ENCODE peak calls at places on chromosomes 5 and 9, in nine cellular contexts. One of them, this sample, is unnamed.

GRCh38 chr9:78393340-78393739 is 96.4 kb downstream of the PSAT1 start:
- DNase-seq in fibroblast of the aortic adventitia: no peak
- DNase-seq in fibroblast of pulmonary artery: no peak
- DNase-seq in HL-60: no peak
- DNase-seq in ovary: no peak
- DNase-seq in neural progenitor cell: no peak
- DNase-seq in choroid plexus epithelial cell: no peak
- DNase-seq in HCT116: no peak
- DNase-seq in MM.1S: no peak
- DNase-seq in this sample: no peak

GRCh38 chr5:171419663-171420428 is 399 bp downstream of the FGF18 start:
- DNase-seq in choroid plexus epithelial cell: peak; percentile 38
- DNase-seq in MM.1S: peak; percentile 11
- DNase-seq in ovary: no peak
- DNase-seq in HCT116: no peak
- DNase-seq in HL-60: no peak
- DNase-seq in neural progenitor cell: peak; percentile 87
- DNase-seq in fibroblast of pulmonary artery: peak; percentile 17
- DNase-seq in fibroblast of the aortic adventitia: no peak
- DNase-seq in this sample: no peak

GRCh38 chr5:168592014-168592368 is 12.8 kb upstream of the PANK3 start:
- DNase-seq in HL-60: no peak
- DNase-seq in ovary: no peak
- DNase-seq in fibroblast of the aortic adventitia: peak; percentile 75
- DNase-seq in neural progenitor cell: no peak
- DNase-seq in MM.1S: no peak
- DNase-seq in choroid plexus epithelial cell: peak; percentile 69
- DNase-seq in fibroblast of pulmonary artery: peak; percentile 72
- DNase-seq in HCT116: no peak
- DNase-seq in this sample: peak; percentile 96

GRCh38 chr9:546235-546634 is 295.3 kb upstream of the DMRT1 start:
- DNase-seq in MM.1S: no peak
- DNase-seq in fibroblast of the aortic adventitia: no peak
- DNase-seq in fibroblast of pulmonary artery: peak; percentile 33
- DNase-seq in HL-60: no peak
- DNase-seq in neural progenitor cell: no peak
- DNase-seq in HCT116: no peak
- DNase-seq in ovary: no peak
- DNase-seq in choroid plexus epithelial cell: no peak
- DNase-seq in this sample: no peak

GRCh38 chr9:94990897-94991561 is 264.5 kb downstream of the AOPEP start:
- DNase-seq in HL-60: no peak
- DNase-seq in choroid plexus epithelial cell: no peak
- DNase-seq in neural progenitor cell: no peak
- DNase-seq in HCT116: no peak
- DNase-seq in fibroblast of pulmonary artery: no peak
- DNase-seq in fibroblast of the aortic adventitia: no peak
- DNase-seq in ovary: no peak
- DNase-seq in MM.1S: no peak
- DNase-seq in this sample: no peak

GRCh38 chr5:125673359-125673950 is 749.8 kb upstream of the GRAMD2B start:
- DNase-seq in HL-60: no peak
- DNase-seq in HCT116: no peak
- DNase-seq in ovary: no peak
- DNase-seq in fibroblast of pulmonary artery: no peak
- DNase-seq in choroid plexus epithelial cell: no peak
- DNase-seq in MM.1S: no peak
- DNase-seq in fibroblast of the aortic adventitia: no peak
- DNase-seq in neural progenitor cell: no peak
- DNase-seq in this sample: no peak

GRCh38 chr5:127872494-127872893 is 169.3 kb downstream of the CCDC192 start:
- DNase-seq in fibroblast of the aortic adventitia: peak; percentile 69
- DNase-seq in neural progenitor cell: no peak
- DNase-seq in ovary: no peak
- DNase-seq in MM.1S: no peak
- DNase-seq in HCT116: no peak
- DNase-seq in fibroblast of pulmonary artery: peak; percentile 77
- DNase-seq in HL-60: no peak
- DNase-seq in choroid plexus epithelial cell: no peak
- DNase-seq in this sample: no peak

GRCh38 chr5:103582364-103582763 is 19.8 kb upstream of the NUDT12 start:
- DNase-seq in ovary: no peak
- DNase-seq in MM.1S: peak; percentile 54
- DNase-seq in HCT116: peak; percentile 53
- DNase-seq in neural progenitor cell: peak; percentile 72
- DNase-seq in fibroblast of the aortic adventitia: peak; percentile 67
- DNase-seq in fibroblast of pulmonary artery: peak; percentile 68
- DNase-seq in choroid plexus epithelial cell: peak; percentile 81
- DNase-seq in HL-60: peak; percentile 1
- DNase-seq in this sample: no peak

GRCh38 chr5:96537386-96537785 is 104.3 kb upstream of the PCSK1 start:
- DNase-seq in fibroblast of the aortic adventitia: peak; percentile 84
- DNase-seq in ovary: no peak
- DNase-seq in HL-60: no peak
- DNase-seq in HCT116: no peak
- DNase-seq in MM.1S: peak; percentile 44
- DNase-seq in fibroblast of pulmonary artery: peak; percentile 94
- DNase-seq in neural progenitor cell: no peak
- DNase-seq in choroid plexus epithelial cell: peak; percentile 90
- DNase-seq in this sample: no peak

GRCh38 chr9:84357235-84357634 is 16.7 kb upstream of the SLC28A3 start:
- DNase-seq in choroid plexus epithelial cell: peak; percentile 64
- DNase-seq in HCT116: no peak
- DNase-seq in neural progenitor cell: no peak
- DNase-seq in HL-60: no peak
- DNase-seq in ovary: no peak
- DNase-seq in fibroblast of pulmonary artery: peak; percentile 65
- DNase-seq in fibroblast of the aortic adventitia: no peak
- DNase-seq in MM.1S: no peak
- DNase-seq in this sample: no peak

GRCh38 chr5:3365501-3366215 is 230.0 kb upstream of the IRX1 start:
- DNase-seq in choroid plexus epithelial cell: no peak
- DNase-seq in neural progenitor cell: no peak
- DNase-seq in HCT116: no peak
- DNase-seq in HL-60: no peak
- DNase-seq in fibroblast of pulmonary artery: no peak
- DNase-seq in fibroblast of the aortic adventitia: no peak
- DNase-seq in ovary: no peak
- DNase-seq in MM.1S: no peak
- DNase-seq in this sample: no peak

GRCh38 chr9:97557606-97558095 is 56.2 kb downstream of the TMOD1 start:
- DNase-seq in choroid plexus epithelial cell: peak; percentile 24
- DNase-seq in HCT116: no peak
- DNase-seq in neural progenitor cell: no peak
- DNase-seq in ovary: peak; percentile 86
- DNase-seq in fibroblast of the aortic adventitia: peak; percentile 43
- DNase-seq in MM.1S: no peak
- DNase-seq in fibroblast of pulmonary artery: peak; percentile 58
- DNase-seq in HL-60: no peak
- DNase-seq in this sample: peak; percentile 39

GRCh38 chr5:34610576-34610975 is 45.6 kb upstream of the RAI14 start:
- DNase-seq in choroid plexus epithelial cell: no peak
- DNase-seq in fibroblast of pulmonary artery: no peak
- DNase-seq in neural progenitor cell: peak; percentile 28
- DNase-seq in MM.1S: no peak
- DNase-seq in HCT116: no peak
- DNase-seq in fibroblast of the aortic adventitia: no peak
- DNase-seq in HL-60: no peak
- DNase-seq in ovary: no peak
- DNase-seq in this sample: no peak

DNA sequence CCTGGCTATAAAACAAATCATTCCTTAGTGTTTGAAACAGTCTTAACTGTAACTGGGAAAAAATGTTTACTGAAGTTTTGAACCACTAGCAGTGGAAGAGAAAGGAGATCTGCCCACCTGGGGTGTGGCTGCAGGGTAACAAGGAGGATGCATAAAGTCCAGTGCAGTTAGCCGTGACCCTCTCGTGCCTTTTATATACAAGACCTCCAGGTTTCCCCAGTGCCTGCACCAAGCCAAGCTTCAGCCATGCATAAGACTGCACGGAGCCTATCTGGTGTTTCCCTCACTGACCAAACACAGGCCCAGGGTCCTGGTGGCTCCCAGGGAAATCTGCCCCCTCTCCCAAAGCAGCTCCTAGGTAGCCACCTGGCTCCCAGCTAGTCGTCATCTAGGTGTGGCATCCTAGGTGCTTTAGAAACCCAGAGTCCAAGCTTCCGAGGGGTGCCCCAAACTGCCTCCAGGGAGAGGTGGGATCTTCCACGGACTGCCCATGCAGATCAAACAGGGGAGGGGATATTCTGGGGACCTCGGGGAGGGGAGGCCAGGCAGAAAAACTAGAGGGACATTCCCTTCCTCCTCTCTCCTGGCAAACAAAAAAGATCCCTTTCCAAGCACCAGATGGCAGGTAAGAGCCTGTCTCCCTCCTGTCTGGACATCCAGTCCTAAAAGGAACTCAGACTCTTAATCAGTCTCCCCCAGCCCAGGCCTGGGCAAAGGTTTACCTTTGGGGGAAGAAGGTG is 2.7 kb downstream of the SHB start:
- DNase-seq in ovary: no peak
- DNase-seq in choroid plexus epithelial cell: no peak
- DNase-seq in fibroblast of the aortic adventitia: no peak
- DNase-seq in HL-60: no peak
- DNase-seq in MM.1S: no peak
- DNase-seq in fibroblast of pulmonary artery: no peak
- DNase-seq in neural progenitor cell: peak; percentile 48
- DNase-seq in HCT116: no peak
- DNase-seq in this sample: no peak
- TF ChIP-seq CTCF in ovary: no peak
- TF ChIP-seq CTCF in choroid plexus epithelial cell: peak; percentile 47
- TF ChIP-seq CTCF in fibroblast of the aortic adventitia: peak; percentile 23
- TF ChIP-seq CTCF in HL-60: no peak
- TF ChIP-seq CTCF in MM.1S: no peak
- TF ChIP-seq CTCF in fibroblast of pulmonary artery: peak; percentile 21
- TF ChIP-seq CTCF in neural progenitor cell: peak; percentile 29
- TF ChIP-seq CTCF in HCT116: no peak
- TF ChIP-seq CTCF in this sample: peak; percentile 46

GRCh38 chr9:2126331-2126789 is 111.2 kb downstream of the SMARCA2 start:
- DNase-seq in choroid plexus epithelial cell: no peak
- DNase-seq in ovary: peak; percentile 69
- DNase-seq in HL-60: no peak
- DNase-seq in HCT116: no peak
- DNase-seq in neural progenitor cell: no peak
- DNase-seq in fibroblast of the aortic adventitia: peak; percentile 95
- DNase-seq in fibroblast of pulmonary artery: peak; percentile 75
- DNase-seq in MM.1S: no peak
- DNase-seq in this sample: no peak

GRCh38 chr9:2127486-2127885 is 112.3 kb downstream of the SMARCA2 start:
- DNase-seq in choroid plexus epithelial cell: peak; percentile 48
- DNase-seq in ovary: no peak
- DNase-seq in neural progenitor cell: no peak
- DNase-seq in HCT116: no peak
- DNase-seq in HL-60: no peak
- DNase-seq in MM.1S: no peak
- DNase-seq in fibroblast of pulmonary artery: peak; percentile 45
- DNase-seq in fibroblast of the aortic adventitia: peak; percentile 87
- DNase-seq in this sample: no peak

GRCh38 chr9:2122299-2122698 is 107.2 kb downstream of the SMARCA2 start:
- DNase-seq in ovary: no peak
- DNase-seq in HCT116: no peak
- DNase-seq in MM.1S: no peak
- DNase-seq in fibroblast of the aortic adventitia: no peak
- DNase-seq in fibroblast of pulmonary artery: no peak
- DNase-seq in HL-60: no peak
- DNase-seq in neural progenitor cell: no peak
- DNase-seq in choroid plexus epithelial cell: no peak
- DNase-seq in this sample: no peak

GRCh38 chr9:2128611-2129010 is 113.5 kb downstream of the SMARCA2 start:
- DNase-seq in fibroblast of pulmonary artery: no peak
- DNase-seq in MM.1S: no peak
- DNase-seq in HL-60: no peak
- DNase-seq in neural progenitor cell: no peak
- DNase-seq in choroid plexus epithelial cell: no peak
- DNase-seq in fibroblast of the aortic adventitia: no peak
- DNase-seq in ovary: no peak
- DNase-seq in HCT116: no peak
- DNase-seq in this sample: no peak

GRCh38 chr9:2125909-2126308 is 110.8 kb downstream of the SMARCA2 start:
- DNase-seq in choroid plexus epithelial cell: peak; percentile 30
- DNase-seq in ovary: no peak
- DNase-seq in MM.1S: peak; percentile 36
- DNase-seq in fibroblast of the aortic adventitia: no peak
- DNase-seq in HCT116: no peak
- DNase-seq in fibroblast of pulmonary artery: peak; percentile 33
- DNase-seq in neural progenitor cell: no peak
- DNase-seq in HL-60: no peak
- DNase-seq in this sample: no peak
- H3K4me3 ChIP-seq in choroid plexus epithelial cell: no peak overlapping the region
- H3K4me3 ChIP-seq in ovary: peak overlapping the region; percentile 3
- H3K4me3 ChIP-seq in MM.1S: no peak overlapping the region
- H3K4me3 ChIP-seq in fibroblast of the aortic adventitia: peak overlapping the region; percentile 23
- H3K4me3 ChIP-seq in HCT116: no peak overlapping the region
- H3K4me3 ChIP-seq in fibroblast of pulmonary artery: peak overlapping the region; percentile 28
- H3K4me3 ChIP-seq in neural progenitor cell: no peak overlapping the region
- H3K4me3 ChIP-seq in HL-60: no peak overlapping the region
- H3K4me3 ChIP-seq in this sample: no peak overlapping the region

GRCh38 chr5:31664566-31664965 is 25.6 kb downstream of the PDZD2 start:
- DNase-seq in MM.1S: peak; percentile 13
- DNase-seq in HL-60: peak; percentile 13
- DNase-seq in HCT116: peak; percentile 56
- DNase-seq in fibroblast of pulmonary artery: peak; percentile 6
- DNase-seq in neural progenitor cell: peak; percentile 50
- DNase-seq in fibroblast of the aortic adventitia: no peak
- DNase-seq in choroid plexus epithelial cell: peak; percentile 5
- DNase-seq in ovary: no peak
- DNase-seq in this sample: no peak
- TF ChIP-seq CTCF in MM.1S: peak; percentile 20
- TF ChIP-seq CTCF in HL-60: no peak
- TF ChIP-seq CTCF in HCT116: peak; percentile 57
- TF ChIP-seq CTCF in fibroblast of pulmonary artery: no peak
- TF ChIP-seq CTCF in neural progenitor cell: peak; percentile 46
- TF ChIP-seq CTCF in fibroblast of the aortic adventitia: no peak
- TF ChIP-seq CTCF in choroid plexus epithelial cell: peak; percentile 3
- TF ChIP-seq CTCF in ovary: no peak
- TF ChIP-seq CTCF in this sample: peak; percentile 49

DNA sequence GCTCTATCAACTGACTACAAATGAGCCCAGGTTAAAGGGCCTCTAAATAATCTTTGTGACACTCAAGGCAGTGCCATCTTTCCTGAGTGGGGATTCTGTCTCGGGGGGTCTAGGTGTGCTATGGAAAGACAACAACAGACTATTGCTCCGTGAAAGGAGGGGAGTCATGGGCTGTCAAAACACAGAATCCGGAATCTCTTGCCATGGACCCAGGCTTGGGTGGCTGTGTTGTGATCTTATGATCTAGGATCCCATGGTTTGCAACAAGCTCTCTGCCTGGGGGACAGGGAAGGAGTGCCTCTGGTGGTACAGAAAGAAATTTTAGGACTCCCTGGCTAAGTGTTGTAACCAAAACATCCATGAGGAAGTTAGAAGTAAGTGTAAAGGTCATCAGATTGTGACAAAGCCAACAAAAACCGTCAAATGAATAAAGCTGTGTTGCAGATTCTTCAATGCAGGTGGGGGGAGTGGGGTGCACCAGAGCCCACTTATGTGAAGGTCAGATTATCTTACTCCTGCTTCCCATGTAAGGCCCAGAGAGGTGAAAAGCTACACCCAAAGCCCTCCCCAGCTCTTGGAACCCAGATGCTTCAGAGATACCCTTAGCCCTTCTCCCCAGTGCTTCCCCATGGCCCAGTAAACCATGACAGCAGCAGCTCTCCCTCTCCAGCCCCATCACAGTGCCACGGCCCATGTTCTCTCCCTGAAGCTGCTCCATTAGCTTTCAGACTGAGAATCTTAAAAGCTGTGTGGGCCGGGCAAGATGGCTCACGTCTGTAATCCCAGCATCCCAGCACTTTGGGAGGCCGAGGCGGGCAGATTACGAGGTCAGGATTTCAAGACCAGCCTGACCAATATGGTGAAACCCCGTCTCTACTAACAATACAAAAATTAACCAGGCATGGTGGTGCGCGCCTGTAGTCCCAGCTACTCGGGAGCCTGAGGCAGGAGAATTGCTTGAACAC is 1.5 kb upstream of the SLC31A2 start:
- DNase-seq in fibroblast of pulmonary artery: no peak
- DNase-seq in HL-60: peak; percentile 38
- DNase-seq in neural progenitor cell: no peak
- DNase-seq in fibroblast of the aortic adventitia: no peak
- DNase-seq in HCT116: no peak
- DNase-seq in choroid plexus epithelial cell: no peak
- DNase-seq in MM.1S: no peak
- DNase-seq in ovary: no peak
- DNase-seq in this sample: no peak
- H3K4me3 ChIP-seq in fibroblast of pulmonary artery: no peak overlapping the region
- H3K4me3 ChIP-seq in HL-60: no peak overlapping the region
- H3K4me3 ChIP-seq in neural progenitor cell: no peak overlapping the region
- H3K4me3 ChIP-seq in fibroblast of the aortic adventitia: no peak overlapping the region
- H3K4me3 ChIP-seq in HCT116: no peak overlapping the region
- H3K4me3 ChIP-seq in choroid plexus epithelial cell: no peak overlapping the region
- H3K4me3 ChIP-seq in MM.1S: no peak overlapping the region
- H3K4me3 ChIP-seq in ovary: no peak overlapping the region
- H3K4me3 ChIP-seq in this sample: no peak overlapping the region